ENCODE peak calls at places on chromosomes 7 and 10, in nine cellular contexts. G is SK-N-SH; T is GM13977; A is activated T-cell treated with anti-CD3 and anti-CD28 coated beads, Interleukin-2, amount 50 U/mL, for 72 hours; Y is sciatic nerve; P is tibial artery; B is neuronal stem cell; V is AG04450; Z is psoas muscle. H is an unnamed sample.

GRCh38 chr10:78389419-78389818 is 355.8 kb downstream of the RPS24 start:
- DNase-seq in Z (no peak), B (no peak), T (no peak), P (no peak), Y (no peak), V (no peak), A (no peak), G (no peak), H (no peak)

GRCh38 chr10:34241226-34242000 is 573.7 kb downstream of the PARD3 start:
- DNase-seq in T (no peak), Z (no peak), P (no peak), A (no peak), B (no peak), Y (no peak), V (no peak), G (no peak), H (no peak)

GRCh38 chr10:120953897-120954296 is 102.7 kb downstream of the WDR11 start:
- DNase-seq in Y (no peak), A (no peak), G (no peak), P (no peak), Z (no peak), B (no peak), T (no peak), V (no peak), H (no peak)

GRCh38 chr7:70700055-70700934 is 431.6 kb upstream of the GALNT17 start:
- DNase-seq in P (no peak), B (peak), Y (no peak), A (no peak), T (no peak), V (no peak), Z (no peak), G (no peak), H (no peak)

GRCh38 chr7:69633122-69633892 is 35.0 kb downstream of the AUTS2 start:
- DNase-seq in T (no peak), P (no peak), B (no peak), Y (no peak), G (no peak), Z (no peak), V (no peak), A (no peak), H (no peak)

GRCh38 chr10:5698062-5698461 is 13.4 kb downstream of the TASOR2 start:
- DNase-seq in V (no peak), B (no peak), A (no peak), Z (no peak), G (peak), Y (no peak), T (no peak), P (no peak), H (no peak)

GRCh38 chr7:143013473-143013872 is 13.5 kb downstream of the OR9A2 start:
- DNase-seq in B (no peak), T (no peak), P (no peak), G (no peak), V (no peak), Y (no peak), Z (no peak), A (no peak), H (no peak)

GRCh38 chr7:18420176-18420575 is 75.4 kb upstream of the HDAC9 start:
- DNase-seq in T (no peak), Y (no peak), P (no peak), G (no peak), Z (no peak), V (no peak), B (no peak), A (no peak), H (no peak)

GRCh38 chr7:36658603-36659516 is 65.4 kb downstream of the AOAH start:
- DNase-seq in B (peak), T (no peak), V (peak), A (no peak), G (no peak), P (no peak), Z (no peak), Y (no peak), H (no peak)

GRCh38 chr7:81638216-81638615 is 131.6 kb downstream of the HGF start:
- DNase-seq in A (no peak), V (no peak), Y (no peak), T (no peak), P (no peak), Z (no peak), B (no peak), G (no peak), H (peak)

GRCh38 chr7:12162420-12163113 is 48.5 kb upstream of the TMEM106B start:
- DNase-seq in Y (no peak), B (no peak), T (no peak), P (no peak), G (no peak), A (peak), V (peak), Z (no peak), H (no peak)

GRCh38 chr7:44756904-44757303 is 8.3 kb downstream of the ZMIZ2 start:
- DNase-seq in V (no peak), G (no peak), T (no peak), A (no peak), Y (no peak), Z (no peak), P (no peak), B (no peak), H (no peak)

GRCh38 chr10:133378251-133379096 is 588 bp upstream of the PAOX start:
- DNase-seq in T (peak), A (peak), V (no peak), Z (peak), P (no peak), G (peak), Y (peak), B (peak), H (peak)

GRCh38 chr10:89327803-89328441 is at the start of gene IFIT3:
- DNase-seq in T (no peak), Y (peak), Z (peak), V (peak), A (no peak), B (no peak), P (peak), G (peak), H (peak)